ENCODE peak calls at places on chromosomes 5 and 9, in nine cellular contexts. M, N, U, H, S, W, L, P and X are unnamed samples.

GRCh38 chr5:53399921-53400697 is 80.3 kb upstream of the FST start:
- DNase-seq in M (no peak), N (no peak), U (no peak), H (no peak), S (no peak), W (no peak), L (no peak), P (no peak), X (no peak)

GRCh38 chr9:125822160-125822559 is 75.0 kb downstream of the PBX3 start:
- DNase-seq in M (no peak), N (no peak), U (no peak), H (no peak), S (no peak), W (no peak), L (no peak), P (no peak), X (no peak)

GRCh38 chr9:36961568-36962360 is 72.3 kb downstream of the PAX5 start:
- DNase-seq in M (peak), N (no peak), U (no peak), H (peak), S (no peak), W (no peak), L (no peak), P (no peak), X (no peak)

GRCh38 chr5:7659420-7659819 is 191.5 kb downstream of the CFAP90 start:
- DNase-seq in M (no peak), N (no peak), U (no peak), H (no peak), S (no peak), W (no peak), L (no peak), P (no peak), X (no peak)

GRCh38 chr5:146548781-146549449 is 32.9 kb upstream of the GPR151 start:
- DNase-seq in M (no peak), N (no peak), U (no peak), H (no peak), S (no peak), W (no peak), L (no peak), P (no peak), X (no peak)

GRCh38 chr9:101369286-101369685 is 15.5 kb downstream of the BAAT start:
- DNase-seq in M (no peak), N (no peak), U (no peak), H (no peak), S (no peak), W (no peak), L (no peak), P (no peak), X (no peak)

GRCh38 chr9:95644377-95644776 is 127.6 kb upstream of the PTCH1 start:
- DNase-seq in M (no peak), N (no peak), U (no peak), H (no peak), S (no peak), W (no peak), L (no peak), P (no peak), X (no peak)

GRCh38 chr5:107593009-107593408 is 77.7 kb downstream of the EFNA5 start:
- DNase-seq in M (no peak), N (no peak), U (no peak), H (no peak), S (no peak), W (no peak), L (no peak), P (no peak), X (no peak)

GRCh38 chr5:173917788-173918786 is 29.9 kb downstream of the CPEB4 start:
- DNase-seq in M (peak), N (no peak), U (peak), H (peak), S (peak), W (peak), L (no peak), P (peak), X (no peak)

GRCh38 chr9:91820949-91821880 is 128.8 kb downstream of the ROR2 start:
- DNase-seq in M (no peak), N (no peak), U (no peak), H (no peak), S (no peak), W (no peak), L (no peak), P (no peak), X (no peak)

GRCh38 chr9:110455860-110456259 is 118.2 kb upstream of the TXNDC8 start:
- DNase-seq in M (peak), N (no peak), U (no peak), H (no peak), S (no peak), W (no peak), L (no peak), P (no peak), X (no peak)

GRCh38 chr9:21078702-21079101 is 960 bp upstream of the IFNB1 start:
- DNase-seq in M (no peak), N (no peak), U (no peak), H (peak), S (no peak), W (no peak), L (no peak), P (no peak), X (no peak)

GRCh38 chr5:11139471-11139870 is 378.4 kb upstream of the DAP start:
- DNase-seq in M (no peak), N (no peak), U (no peak), H (peak), S (no peak), W (no peak), L (no peak), P (no peak), X (no peak)

GRCh38 chr5:88834499-88834898 is 48.5 kb downstream of the MEF2C start:
- DNase-seq in M (no peak), N (no peak), U (no peak), H (no peak), S (no peak), W (no peak), L (no peak), P (no peak), X (no peak)

GRCh38 chr5:88834108-88834462 is 48.9 kb downstream of the MEF2C start:
- DNase-seq in M (no peak), N (no peak), U (no peak), H (no peak), S (no peak), W (no peak), L (no peak), P (no peak), X (no peak)

GRCh38 chr5:88836195-88836838 is 46.7 kb downstream of the MEF2C start:
- DNase-seq in M (no peak), N (no peak), U (no peak), H (no peak), S (no peak), W (no peak), L (peak), P (no peak), X (no peak)

GRCh38 chr5:88831856-88832255 is 51.1 kb downstream of the MEF2C start:
- DNase-seq in M (no peak), N (no peak), U (no peak), H (no peak), S (no peak), W (no peak), L (no peak), P (no peak), X (no peak)

GRCh38 chr5:88833371-88834107 is 49.4 kb downstream of the MEF2C start:
- DNase-seq in M (peak), N (peak), U (no peak), H (peak), S (peak), W (no peak), L (peak), P (no peak), X (no peak)
- H3K4me3 ChIP-seq in M (no peak), N (peak), U (no peak), H (no peak), S (no peak), W (no peak), L (peak), P (peak), X (no peak)

GRCh38 chr9:114316605-114317230 is 6.2 kb upstream of the ORM1 start:
- DNase-seq in M (no peak), N (no peak), U (peak), H (no peak), S (no peak), W (peak), L (no peak), P (no peak), X (no peak)
- H3K27ac ChIP-seq in M (no peak), N (no peak), U (no peak), H (no peak), S (no peak), W (no peak), L (no peak), P (no peak), X (peak)

GRCh38 chr5:79505138-79505537 is 8.8 kb downstream of the HOMER1 start:
- DNase-seq in M (no peak), N (no peak), U (no peak), H (no peak), S (no peak), W (no peak), L (no peak), P (no peak), X (no peak)

GRCh38 chr5:79509244-79509880 is 4.6 kb downstream of the HOMER1 start:
- DNase-seq in M (no peak), N (no peak), U (no peak), H (no peak), S (no peak), W (no peak), L (no peak), P (no peak), X (no peak)

GRCh38 chr5:79508794-79509193 is 5.1 kb downstream of the HOMER1 start:
- DNase-seq in M (no peak), N (no peak), U (no peak), H (no peak), S (no peak), W (no peak), L (no peak), P (no peak), X (no peak)

GRCh38 chr5:79508354-79508753 is 5.6 kb downstream of the HOMER1 start:
- DNase-seq in M (no peak), N (no peak), U (peak), H (no peak), S (no peak), W (no peak), L (no peak), P (no peak), X (no peak)

DNA sequence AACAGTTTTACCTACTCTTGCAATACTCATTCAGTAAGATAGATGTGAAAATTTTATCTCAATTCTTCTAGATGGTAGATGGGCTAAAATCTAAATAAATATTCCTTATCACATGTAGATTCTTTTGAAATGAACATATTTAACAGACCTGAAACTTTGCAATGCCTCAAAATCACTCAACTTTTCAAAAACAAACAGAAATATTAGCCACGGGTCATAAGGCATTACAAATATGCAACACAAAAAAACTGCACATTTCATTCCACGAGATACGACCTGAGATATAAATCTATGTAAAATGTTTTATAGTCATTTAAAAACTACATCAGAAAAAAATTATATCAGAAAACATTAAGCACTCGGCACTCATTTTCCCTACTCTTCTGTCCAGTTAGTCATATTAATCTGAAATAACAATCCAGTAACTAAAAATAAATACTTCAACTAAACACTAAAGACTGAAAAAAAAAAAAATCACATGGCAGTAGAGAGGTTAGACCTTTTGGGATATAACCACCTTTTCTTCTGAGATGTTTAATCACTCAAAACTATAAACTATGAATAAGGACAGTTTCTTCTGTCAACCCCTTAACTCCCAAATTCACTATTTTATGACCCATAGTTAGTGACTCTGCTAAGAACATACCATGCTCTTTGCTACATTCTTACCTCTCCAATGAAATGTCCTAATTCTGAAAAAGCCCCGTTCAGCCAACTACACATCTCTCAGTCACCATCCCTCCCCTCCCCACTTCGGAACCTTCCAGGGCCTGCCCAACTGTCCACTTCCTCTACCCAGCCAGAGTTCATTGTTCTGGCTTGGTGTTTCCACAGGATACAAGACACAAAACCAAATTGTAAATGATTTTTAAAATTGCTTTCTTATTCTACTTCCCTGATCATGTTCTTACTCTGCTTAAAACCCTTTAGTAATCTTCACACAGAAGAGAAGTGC is 6.4 kb downstream of the HOMER1 start:
- DNase-seq in M (no peak), N (no peak), U (no peak), H (no peak), S (no peak), W (no peak), L (no peak), P (no peak), X (no peak)
- H3K4me3 ChIP-seq in M (no peak), N (no peak), U (no peak), H (no peak), S (no peak), W (no peak), L (peak), P (no peak), X (no peak)

GRCh38 chr9:128096614-128097013 is 28.6 kb downstream of the SLC25A25 start:
- DNase-seq in M (no peak), N (no peak), U (peak), H (no peak), S (no peak), W (no peak), L (no peak), P (no peak), X (no peak)
- H3K27ac ChIP-seq in M (peak), N (peak), U (no peak), H (peak), S (no peak), W (no peak), L (peak), P (no peak), X (peak)

GRCh38 chr5:131511934-131512333 is 123.1 kb downstream of the RAPGEF6 start:
- DNase-seq in M (no peak), N (no peak), U (peak), H (peak), S (no peak), W (peak), L (no peak), P (no peak), X (no peak)

GRCh38 chr5:131515348-131515747 is 119.7 kb downstream of the RAPGEF6 start:
- DNase-seq in M (no peak), N (no peak), U (no peak), H (no peak), S (no peak), W (no peak), L (no peak), P (no peak), X (no peak)

GRCh38 chr5:131513780-131514179 is 121.2 kb downstream of the RAPGEF6 start:
- DNase-seq in M (no peak), N (no peak), U (no peak), H (no peak), S (peak), W (no peak), L (no peak), P (no peak), X (no peak)

GRCh38 chr5:131509811-131510210 is 125.2 kb downstream of the RAPGEF6 start:
- DNase-seq in M (no peak), N (no peak), U (no peak), H (no peak), S (no peak), W (no peak), L (no peak), P (no peak), X (no peak)

DNA sequence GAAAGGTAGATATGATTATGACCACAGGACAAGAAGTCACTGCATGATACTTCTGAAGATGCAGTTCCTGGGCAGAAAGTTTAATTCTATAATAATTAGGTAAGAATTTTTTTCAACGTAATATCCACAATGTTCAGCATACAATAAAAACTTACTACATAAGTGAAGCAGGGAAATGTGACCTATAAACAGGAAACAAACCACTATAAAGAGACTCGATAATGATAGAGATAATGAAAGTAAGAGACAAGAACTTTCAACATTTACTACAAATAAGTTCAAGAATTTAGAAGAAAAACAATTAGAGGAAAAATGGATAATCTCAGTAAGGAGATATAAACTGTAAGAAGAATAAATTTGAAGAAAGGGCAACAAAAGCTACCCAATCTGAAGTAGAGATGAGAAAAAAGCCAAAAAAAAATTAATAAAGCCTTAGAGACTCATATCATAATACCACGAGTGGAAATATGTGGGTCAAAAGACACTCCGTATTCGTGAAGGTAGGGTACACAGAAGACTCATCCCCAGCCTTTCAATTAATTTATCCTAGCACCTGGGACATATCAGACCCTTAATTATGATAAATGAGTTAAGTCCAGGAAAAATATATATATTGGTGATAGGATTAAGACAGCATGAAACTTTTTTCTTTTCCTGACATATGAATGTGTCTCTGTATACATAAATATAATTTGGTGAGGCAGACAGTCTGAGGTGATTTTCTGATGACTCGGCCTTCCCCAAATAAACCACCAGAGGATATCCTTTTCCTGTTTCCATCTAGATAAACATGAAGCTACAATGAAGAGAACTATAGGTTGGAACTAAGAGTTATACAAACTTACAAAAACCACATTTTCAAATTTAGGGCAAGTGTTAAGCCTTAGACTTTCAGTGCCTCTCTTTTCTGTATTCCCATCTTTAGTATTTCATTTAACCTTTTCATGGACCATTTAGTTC is 120.4 kb downstream of the RAPGEF6 start:
- DNase-seq in M (no peak), N (no peak), U (no peak), H (no peak), S (peak), W (no peak), L (no peak), P (no peak), X (no peak)
- H3K4me3 ChIP-seq in M (no peak), N (peak), U (no peak), H (no peak), S (peak), W (no peak), L (peak), P (no peak), X (no peak)

DNA sequence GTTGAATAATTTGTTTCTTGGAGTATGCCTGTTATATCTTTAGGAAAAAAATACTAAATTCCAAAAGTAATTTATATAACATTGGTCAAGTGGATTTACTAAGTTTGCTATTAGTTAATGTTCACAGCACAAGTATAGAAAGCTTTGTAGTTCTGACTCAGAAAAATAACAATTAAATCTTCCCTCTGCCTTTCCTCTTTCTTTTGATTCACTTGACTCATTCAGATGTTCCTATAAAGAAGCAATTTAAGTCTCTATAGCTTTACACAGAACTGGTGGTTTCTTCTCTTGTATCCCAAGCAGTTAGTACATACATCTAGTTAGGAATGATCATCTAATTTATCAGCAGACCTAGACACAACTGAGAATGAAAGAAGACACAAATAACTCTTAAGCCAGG is 4.5 kb upstream of the CDC42SE2 start:
- DNase-seq in M (no peak), N (no peak), U (no peak), H (no peak), S (no peak), W (no peak), L (no peak), P (no peak), X (no peak)
- H3K27ac ChIP-seq in M (no peak), N (no peak), U (no peak), H (no peak), S (no peak), W (no peak), L (no peak), P (no peak), X (no peak)

DNA sequence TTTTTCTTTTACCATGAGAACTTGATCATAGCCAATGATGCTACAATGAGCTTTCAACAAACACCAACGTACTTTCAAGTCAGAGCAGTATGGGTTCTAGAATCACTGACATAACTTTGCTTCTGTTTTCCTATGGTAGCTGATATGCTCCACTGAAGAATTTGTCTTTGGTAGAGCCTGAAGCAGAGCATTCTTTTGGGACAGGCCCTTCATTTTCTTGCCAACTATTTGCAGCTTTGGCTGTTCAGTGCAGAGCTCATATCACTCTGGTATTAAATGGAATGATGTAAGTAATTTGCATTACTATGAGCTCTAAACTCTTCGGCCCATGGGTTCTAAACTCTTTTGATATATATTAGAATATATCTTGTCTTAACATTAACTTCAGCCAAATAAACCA is 51.8 kb upstream of the APC start:
- DNase-seq in M (no peak), N (no peak), U (no peak), H (no peak), S (no peak), W (no peak), L (no peak), P (no peak), X (no peak)
- H3K4me3 ChIP-seq in M (no peak), N (no peak), U (no peak), H (no peak), S (no peak), W (no peak), L (no peak), P (no peak), X (no peak)